ENCODE peak calls at places on chromosomes 5 and 9, in eight cellular contexts. K, T, U, V, X, M, S and Q are unnamed samples.

GRCh38 chr5:112548246-112548982 is 129.3 kb upstream of the EPB41L4A start:
- DNase-seq in K (peak), T (no peak), U (no peak), V (no peak), X (no peak), M (peak), S (no peak), Q (no peak)

GRCh38 chr9:120761011-120761410 is 32.2 kb downstream of the FBXW2 start:
- DNase-seq in K (no peak), T (no peak), U (no peak), V (no peak), X (no peak), M (peak), S (no peak), Q (no peak)

GRCh38 chr9:127788337-127789011 is 2.6 kb downstream of the CDK9 start:
- DNase-seq in K (no peak), T (no peak), U (no peak), V (no peak), X (no peak), M (no peak), S (no peak), Q (no peak)

GRCh38 chr5:179270581-179271300 is 74.5 kb downstream of the ADAMTS2 start:
- DNase-seq in K (no peak), T (peak), U (no peak), V (no peak), X (no peak), M (peak), S (no peak), Q (no peak)

GRCh38 chr9:112348257-112348992 is 15.0 kb upstream of the PTBP3 start:
- DNase-seq in K (no peak), T (peak), U (peak), V (peak), X (no peak), M (peak), S (peak), Q (no peak)

GRCh38 chr5:151520294-151520693 is 70.8 kb downstream of the FAT2 start:
- DNase-seq in K (peak), T (no peak), U (no peak), V (no peak), X (no peak), M (no peak), S (no peak), Q (no peak)

GRCh38 chr9:132018957-132019405 is 60.7 kb downstream of the MED27 start:
- DNase-seq in K (peak), T (no peak), U (no peak), V (peak), X (no peak), M (no peak), S (peak), Q (no peak)

GRCh38 chr5:36701085-36701691 is 94.8 kb downstream of the SLC1A3 start:
- DNase-seq in K (no peak), T (no peak), U (no peak), V (no peak), X (no peak), M (no peak), S (peak), Q (no peak)

GRCh38 chr5:35644543-35644942 is 26.9 kb downstream of the SPEF2 start:
- DNase-seq in K (peak), T (peak), U (no peak), V (no peak), X (no peak), M (no peak), S (no peak), Q (no peak)

GRCh38 chr9:86807577-86807976 is 139.7 kb downstream of the GAS1 start:
- DNase-seq in K (no peak), T (no peak), U (no peak), V (no peak), X (no peak), M (peak), S (no peak), Q (no peak)

GRCh38 chr9:72407047-72407446 is 42.0 kb upstream of the ZFAND5 start:
- DNase-seq in K (no peak), T (no peak), U (no peak), V (no peak), X (no peak), M (no peak), S (no peak), Q (no peak)

GRCh38 chr9:112487008-112487798 is 576 bp downstream of the KIAA1958 start:
- DNase-seq in K (peak), T (peak), U (peak), V (peak), X (peak), M (peak), S (peak), Q (peak)

GRCh38 chr9:34267660-34268059 is 61.4 kb downstream of the KIF24 start:
- DNase-seq in K (no peak), T (no peak), U (no peak), V (no peak), X (no peak), M (no peak), S (no peak), Q (no peak)

GRCh38 chr5:137995747-137996123 is 37.1 kb downstream of the FAM13B start:
- DNase-seq in K (peak), T (no peak), U (no peak), V (no peak), X (no peak), M (peak), S (no peak), Q (no peak)

GRCh38 chr5:54990751-54991349 is 5.5 kb upstream of the ESM1 start:
- DNase-seq in K (peak), T (no peak), U (no peak), V (no peak), X (no peak), M (peak), S (no peak), Q (no peak)

GRCh38 chr9:129023036-129023907 is 4.9 kb downstream of the SH3GLB2 start:
- DNase-seq in K (peak), T (no peak), U (no peak), V (peak), X (no peak), M (peak), S (no peak), Q (no peak)

GRCh38 chr5:178145965-178146820 is 7.5 kb downstream of the NHP2 start:
- DNase-seq in K (peak), T (peak), U (peak), V (peak), X (peak), M (peak), S (no peak), Q (peak)

GRCh38 chr5:7894860-7895259 is 25.9 kb downstream of the MTRR start:
- DNase-seq in K (no peak), T (no peak), U (no peak), V (no peak), X (no peak), M (no peak), S (no peak), Q (no peak)

GRCh38 chr5:134088291-134088690 is 26.2 kb upstream of the TCF7 start:
- DNase-seq in K (peak), T (no peak), U (no peak), V (no peak), X (no peak), M (no peak), S (no peak), Q (no peak)

GRCh38 chr5:139667730-139668063 is 19.5 kb downstream of the CXXC5 start:
- DNase-seq in K (peak), T (no peak), U (no peak), V (no peak), X (no peak), M (no peak), S (no peak), Q (no peak)

GRCh38 chr9:113588242-113588810 is 124.8 kb downstream of the RGS3 start:
- DNase-seq in K (no peak), T (no peak), U (no peak), V (no peak), X (no peak), M (no peak), S (no peak), Q (no peak)

GRCh38 chr5:17415282-17415681 is 82.7 kb upstream of the TAF11L2 start:
- DNase-seq in K (peak), T (peak), U (no peak), V (no peak), X (no peak), M (no peak), S (no peak), Q (no peak)

GRCh38 chr9:117906763-117907162 is 202.6 kb downstream of the TLR4 start:
- DNase-seq in K (no peak), T (no peak), U (no peak), V (no peak), X (no peak), M (no peak), S (no peak), Q (no peak)

GRCh38 chr5:143921525-143922311 is 109.8 kb downstream of the HMHB1 start:
- DNase-seq in K (peak), T (no peak), U (no peak), V (no peak), X (peak), M (peak), S (no peak), Q (no peak)

GRCh38 chr5:21649969-21650368 is 1203.2 kb downstream of the CDH12 start:
- DNase-seq in K (peak), T (no peak), U (no peak), V (no peak), X (peak), M (no peak), S (no peak), Q (no peak)

GRCh38 chr5:6236170-6236793 is 142.1 kb downstream of the MED10 start:
- DNase-seq in K (no peak), T (no peak), U (no peak), V (no peak), X (no peak), M (no peak), S (no peak), Q (no peak)

GRCh38 chr9:98607152-98607551 is 101.6 kb downstream of the GABBR2 start:
- DNase-seq in K (no peak), T (no peak), U (no peak), V (no peak), X (no peak), M (peak), S (no peak), Q (no peak)